ENCODE peak calls at places on chromosomes 11 and 22, in seven cellular contexts. One of them, this sample, is unnamed.

GRCh38 chr11:77035580-77035979 is 1.4 kb downstream of the B3GNT6 start:
- DNase-seq in CD8-positive, alpha-beta T cell: no peak
- DNase-seq in CD8-positive, alpha-beta memory T cell: no peak
- DNase-seq in OCI-LY7: no peak
- DNase-seq in BE2C: no peak
- DNase-seq in breast epithelium: no peak
- DNase-seq in kidney epithelial cell: no peak
- DNase-seq in this sample: no peak

GRCh38 chr11:84947970-84948600 is 679.1 kb downstream of the DLG2 start:
- DNase-seq in breast epithelium: no peak
- DNase-seq in OCI-LY7: no peak
- DNase-seq in CD8-positive, alpha-beta T cell: no peak
- DNase-seq in BE2C: no peak
- DNase-seq in CD8-positive, alpha-beta memory T cell: no peak
- DNase-seq in kidney epithelial cell: peak; percentile 0
- DNase-seq in this sample: no peak

GRCh38 chr11:67584205-67584880 is 731 bp downstream of the GSTP1 start:
- DNase-seq in CD8-positive, alpha-beta T cell: peak; percentile 30
- DNase-seq in CD8-positive, alpha-beta memory T cell: no peak
- DNase-seq in OCI-LY7: peak; percentile 63
- DNase-seq in breast epithelium: peak; percentile 84
- DNase-seq in BE2C: peak; percentile 49
- DNase-seq in kidney epithelial cell: no peak
- DNase-seq in this sample: no peak

GRCh38 chr22:49351761-49352221 is 475.9 kb downstream of the BRD1 start:
- DNase-seq in kidney epithelial cell: no peak
- DNase-seq in BE2C: no peak
- DNase-seq in OCI-LY7: peak; percentile 92
- DNase-seq in CD8-positive, alpha-beta memory T cell: no peak
- DNase-seq in breast epithelium: peak; percentile 48
- DNase-seq in CD8-positive, alpha-beta T cell: no peak
- DNase-seq in this sample: no peak

GRCh38 chr11:45473491-45473890 is 187.3 kb upstream of the SYT13 start:
- DNase-seq in breast epithelium: peak; percentile 6
- DNase-seq in kidney epithelial cell: no peak
- DNase-seq in CD8-positive, alpha-beta T cell: no peak
- DNase-seq in OCI-LY7: no peak
- DNase-seq in CD8-positive, alpha-beta memory T cell: no peak
- DNase-seq in BE2C: no peak
- DNase-seq in this sample: no peak

GRCh38 chr22:43385770-43386641 is 25.8 kb upstream of the MPPED1 start:
- DNase-seq in breast epithelium: peak; percentile 81
- DNase-seq in CD8-positive, alpha-beta memory T cell: peak; percentile 54
- DNase-seq in BE2C: peak; percentile 86
- DNase-seq in CD8-positive, alpha-beta T cell: peak; percentile 70
- DNase-seq in OCI-LY7: peak; percentile 68
- DNase-seq in kidney epithelial cell: no peak
- DNase-seq in this sample: peak; percentile 51

GRCh38 chr22:45263790-45264269 is 20.9 kb upstream of the UPK3A start:
- DNase-seq in OCI-LY7: peak; percentile 65
- DNase-seq in BE2C: peak; percentile 88
- DNase-seq in kidney epithelial cell: no peak
- DNase-seq in CD8-positive, alpha-beta memory T cell: no peak
- DNase-seq in CD8-positive, alpha-beta T cell: no peak
- DNase-seq in breast epithelium: peak; percentile 66
- DNase-seq in this sample: no peak

GRCh38 chr22:44972363-44973083 is 37.3 kb downstream of the PHF21B start:
- DNase-seq in kidney epithelial cell: no peak
- DNase-seq in OCI-LY7: no peak
- DNase-seq in BE2C: no peak
- DNase-seq in CD8-positive, alpha-beta memory T cell: no peak
- DNase-seq in breast epithelium: no peak
- DNase-seq in CD8-positive, alpha-beta T cell: no peak
- DNase-seq in this sample: no peak

GRCh38 chr11:87266751-87267150 is 229.0 kb downstream of the TMEM135 start:
- DNase-seq in BE2C: no peak
- DNase-seq in CD8-positive, alpha-beta memory T cell: no peak
- DNase-seq in CD8-positive, alpha-beta T cell: no peak
- DNase-seq in OCI-LY7: no peak
- DNase-seq in kidney epithelial cell: no peak
- DNase-seq in breast epithelium: no peak
- DNase-seq in this sample: no peak

GRCh38 chr11:27228232-27228631 is 134.8 kb downstream of the CCDC34 start:
- DNase-seq in OCI-LY7: no peak
- DNase-seq in BE2C: no peak
- DNase-seq in CD8-positive, alpha-beta memory T cell: no peak
- DNase-seq in breast epithelium: no peak
- DNase-seq in kidney epithelial cell: no peak
- DNase-seq in CD8-positive, alpha-beta T cell: no peak
- DNase-seq in this sample: no peak

GRCh38 chr22:38243007-38243775 is 29.6 kb downstream of the TMEM184B start:
- DNase-seq in BE2C: peak; percentile 77
- DNase-seq in OCI-LY7: peak; percentile 23
- DNase-seq in breast epithelium: no peak
- DNase-seq in CD8-positive, alpha-beta memory T cell: no peak
- DNase-seq in CD8-positive, alpha-beta T cell: no peak
- DNase-seq in kidney epithelial cell: no peak
- DNase-seq in this sample: no peak

GRCh38 chr11:1869427-1870325 is 16.8 kb downstream of the LSP1 start:
- DNase-seq in BE2C: no peak
- DNase-seq in breast epithelium: no peak
- DNase-seq in kidney epithelial cell: no peak
- DNase-seq in OCI-LY7: no peak
- DNase-seq in CD8-positive, alpha-beta memory T cell: no peak
- DNase-seq in CD8-positive, alpha-beta T cell: peak; percentile 20
- DNase-seq in this sample: no peak

GRCh38 chr11:32466279-32466915 is 31.1 kb upstream of the WT1 start:
- DNase-seq in CD8-positive, alpha-beta T cell: no peak
- DNase-seq in breast epithelium: no peak
- DNase-seq in kidney epithelial cell: peak; percentile 71
- DNase-seq in BE2C: no peak
- DNase-seq in OCI-LY7: no peak
- DNase-seq in CD8-positive, alpha-beta memory T cell: no peak
- DNase-seq in this sample: no peak

GRCh38 chr11:1862588-1863351 is 9.9 kb downstream of the LSP1 start:
- DNase-seq in BE2C: no peak
- DNase-seq in OCI-LY7: no peak
- DNase-seq in CD8-positive, alpha-beta T cell: no peak
- DNase-seq in CD8-positive, alpha-beta memory T cell: no peak
- DNase-seq in kidney epithelial cell: no peak
- DNase-seq in breast epithelium: no peak
- DNase-seq in this sample: no peak

GRCh38 chr22:30328466-30329049 is 1.8 kb upstream of the TBC1D10A start:
- DNase-seq in CD8-positive, alpha-beta memory T cell: no peak
- DNase-seq in breast epithelium: no peak
- DNase-seq in kidney epithelial cell: no peak
- DNase-seq in OCI-LY7: no peak
- DNase-seq in CD8-positive, alpha-beta T cell: no peak
- DNase-seq in BE2C: no peak
- DNase-seq in this sample: no peak

GRCh38 chr11:83272627-83273026 is 13.5 kb downstream of the CCDC90B start:
- DNase-seq in breast epithelium: no peak
- DNase-seq in kidney epithelial cell: peak; percentile 23
- DNase-seq in OCI-LY7: no peak
- DNase-seq in CD8-positive, alpha-beta memory T cell: no peak
- DNase-seq in BE2C: no peak
- DNase-seq in CD8-positive, alpha-beta T cell: no peak
- DNase-seq in this sample: no peak

GRCh38 chr22:48259991-48260670 is 1497.7 kb downstream of the TBC1D22A start:
- DNase-seq in OCI-LY7: no peak
- DNase-seq in kidney epithelial cell: no peak
- DNase-seq in BE2C: no peak
- DNase-seq in breast epithelium: no peak
- DNase-seq in CD8-positive, alpha-beta memory T cell: no peak
- DNase-seq in CD8-positive, alpha-beta T cell: no peak
- DNase-seq in this sample: no peak

GRCh38 chr22:49899530-49899929 is 18.7 kb downstream of the ALG12 start:
- DNase-seq in CD8-positive, alpha-beta memory T cell: no peak
- DNase-seq in CD8-positive, alpha-beta T cell: no peak
- DNase-seq in breast epithelium: no peak
- DNase-seq in OCI-LY7: no peak
- DNase-seq in BE2C: no peak
- DNase-seq in kidney epithelial cell: no peak
- DNase-seq in this sample: no peak

GRCh38 chr11:38598413-38598812 is 2000.4 kb upstream of the RAG2 start:
- DNase-seq in CD8-positive, alpha-beta T cell: no peak
- DNase-seq in OCI-LY7: no peak
- DNase-seq in CD8-positive, alpha-beta memory T cell: no peak
- DNase-seq in breast epithelium: no peak
- DNase-seq in BE2C: no peak
- DNase-seq in kidney epithelial cell: no peak
- DNase-seq in this sample: no peak

GRCh38 chr22:48188211-48188845 is 1425.9 kb downstream of the TBC1D22A start:
- DNase-seq in CD8-positive, alpha-beta memory T cell: no peak
- DNase-seq in CD8-positive, alpha-beta T cell: no peak
- DNase-seq in OCI-LY7: no peak
- DNase-seq in BE2C: no peak
- DNase-seq in breast epithelium: no peak
- DNase-seq in kidney epithelial cell: no peak
- DNase-seq in this sample: no peak

GRCh38 chr11:61350336-61350735 is 11.3 kb downstream of the CYB561A3 start:
- DNase-seq in BE2C: no peak
- DNase-seq in CD8-positive, alpha-beta T cell: no peak
- DNase-seq in kidney epithelial cell: no peak
- DNase-seq in breast epithelium: no peak
- DNase-seq in OCI-LY7: no peak
- DNase-seq in CD8-positive, alpha-beta memory T cell: no peak
- DNase-seq in this sample: no peak

GRCh38 chr11:128903248-128904041 is 12.3 kb downstream of the KCNJ5 start:
- DNase-seq in CD8-positive, alpha-beta memory T cell: no peak
- DNase-seq in breast epithelium: no peak
- DNase-seq in CD8-positive, alpha-beta T cell: no peak
- DNase-seq in BE2C: no peak
- DNase-seq in kidney epithelial cell: peak; percentile 60
- DNase-seq in OCI-LY7: no peak
- DNase-seq in this sample: no peak

GRCh38 chr22:41217553-41218157 is 12.5 kb downstream of the L3MBTL2 start:
- DNase-seq in breast epithelium: no peak
- DNase-seq in kidney epithelial cell: no peak
- DNase-seq in OCI-LY7: peak; percentile 48
- DNase-seq in CD8-positive, alpha-beta T cell: no peak
- DNase-seq in CD8-positive, alpha-beta memory T cell: no peak
- DNase-seq in BE2C: peak; percentile 69
- DNase-seq in this sample: peak; percentile 80

GRCh38 chr22:23520875-23521441 is 59.1 kb downstream of the IGLL1 start:
- DNase-seq in CD8-positive, alpha-beta T cell: no peak
- DNase-seq in CD8-positive, alpha-beta memory T cell: no peak
- DNase-seq in BE2C: peak; percentile 46
- DNase-seq in breast epithelium: no peak
- DNase-seq in OCI-LY7: no peak
- DNase-seq in kidney epithelial cell: no peak
- DNase-seq in this sample: no peak
- H3K4me3 ChIP-seq in CD8-positive, alpha-beta T cell: peak overlapping the region; percentile 48
- H3K4me3 ChIP-seq in CD8-positive, alpha-beta memory T cell: no peak overlapping the region
- H3K4me3 ChIP-seq in BE2C: peak overlapping the region; percentile 37
- H3K4me3 ChIP-seq in breast epithelium: peak overlapping the region; percentile 50
- H3K4me3 ChIP-seq in OCI-LY7: no peak overlapping the region
- H3K4me3 ChIP-seq in kidney epithelial cell: peak overlapping the region; percentile 35
- H3K4me3 ChIP-seq in this sample: peak overlapping the region; percentile 62

DNA sequence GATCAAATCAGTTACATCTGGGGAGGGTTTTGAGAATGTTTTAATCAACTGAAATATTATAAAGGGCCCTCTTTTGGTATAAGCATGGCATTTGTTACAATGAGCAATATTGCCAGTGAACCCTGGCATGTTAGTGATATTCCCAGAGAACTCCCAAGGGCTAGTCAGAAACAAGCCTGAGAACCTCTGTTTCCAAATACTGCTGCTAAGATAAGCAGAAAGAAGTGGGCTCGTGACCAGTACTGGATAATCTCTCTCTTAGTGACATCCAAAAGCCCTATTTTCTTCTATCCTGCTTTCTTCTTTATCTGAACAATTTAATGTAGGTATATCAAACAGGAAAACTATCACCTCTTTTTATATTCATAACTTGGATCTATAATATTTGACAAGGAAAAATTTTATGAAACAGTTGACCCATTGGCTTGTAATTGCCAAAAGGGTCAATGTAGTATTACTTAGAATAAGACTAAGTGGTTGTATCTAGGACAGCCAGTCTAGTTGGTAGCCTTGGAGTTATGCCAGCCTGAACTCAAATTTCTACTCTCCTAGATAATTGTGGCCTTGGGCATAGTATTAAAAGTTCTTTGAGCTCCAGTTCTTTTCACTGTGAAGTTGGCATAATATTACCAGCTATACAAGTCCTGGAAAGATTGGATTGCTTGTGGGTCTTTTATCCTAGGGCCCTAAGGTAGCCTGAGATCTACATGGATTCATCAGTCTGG is 15.7 kb downstream of the CAT start:
- DNase-seq in BE2C: no peak
- DNase-seq in CD8-positive, alpha-beta T cell: no peak
- DNase-seq in CD8-positive, alpha-beta memory T cell: no peak
- DNase-seq in kidney epithelial cell: no peak
- DNase-seq in breast epithelium: no peak
- DNase-seq in OCI-LY7: no peak
- DNase-seq in this sample: no peak
- H3K4me3 ChIP-seq in BE2C: no peak overlapping the region
- H3K4me3 ChIP-seq in CD8-positive, alpha-beta T cell: no peak overlapping the region
- H3K4me3 ChIP-seq in CD8-positive, alpha-beta memory T cell: no peak overlapping the region
- H3K4me3 ChIP-seq in kidney epithelial cell: no peak overlapping the region
- H3K4me3 ChIP-seq in breast epithelium: no peak overlapping the region
- H3K4me3 ChIP-seq in OCI-LY7: no peak overlapping the region
- H3K4me3 ChIP-seq in this sample: no peak overlapping the region

GRCh38 chr11:119365071-119365591 is 16.4 kb downstream of the USP2 start:
- DNase-seq in BE2C: no peak
- DNase-seq in OCI-LY7: peak; percentile 33
- DNase-seq in kidney epithelial cell: no peak
- DNase-seq in breast epithelium: no peak
- DNase-seq in CD8-positive, alpha-beta T cell: no peak
- DNase-seq in CD8-positive, alpha-beta memory T cell: no peak
- DNase-seq in this sample: no peak
- H3K4me3 ChIP-seq in BE2C: no peak overlapping the region
- H3K4me3 ChIP-seq in OCI-LY7: peak overlapping the region; percentile 78
- H3K4me3 ChIP-seq in kidney epithelial cell: no peak overlapping the region
- H3K4me3 ChIP-seq in breast epithelium: no peak overlapping the region
- H3K4me3 ChIP-seq in CD8-positive, alpha-beta T cell: no peak overlapping the region
- H3K4me3 ChIP-seq in CD8-positive, alpha-beta memory T cell: no peak overlapping the region
- H3K4me3 ChIP-seq in this sample: no peak overlapping the region

GRCh38 chr11:13011366-13012036 is 2.4 kb downstream of the RASSF10 start:
- DNase-seq in breast epithelium: no peak
- DNase-seq in kidney epithelial cell: no peak
- DNase-seq in BE2C: no peak
- DNase-seq in OCI-LY7: no peak
- DNase-seq in CD8-positive, alpha-beta T cell: no peak
- DNase-seq in CD8-positive, alpha-beta memory T cell: no peak
- DNase-seq in this sample: no peak

GRCh38 chr11:13009921-13010736 is 1.0 kb downstream of the RASSF10 start:
- DNase-seq in BE2C: peak; percentile 10
- DNase-seq in OCI-LY7: no peak
- DNase-seq in CD8-positive, alpha-beta memory T cell: no peak
- DNase-seq in CD8-positive, alpha-beta T cell: no peak
- DNase-seq in breast epithelium: no peak
- DNase-seq in kidney epithelial cell: no peak
- DNase-seq in this sample: no peak

GRCh38 chr11:13009476-13009920 is 382 bp downstream of the RASSF10 start:
- DNase-seq in kidney epithelial cell: no peak
- DNase-seq in OCI-LY7: no peak
- DNase-seq in breast epithelium: no peak
- DNase-seq in CD8-positive, alpha-beta memory T cell: no peak
- DNase-seq in CD8-positive, alpha-beta T cell: peak; percentile 15
- DNase-seq in BE2C: no peak
- DNase-seq in this sample: no peak

GRCh38 chr11:13012037-13012693 is 3.0 kb downstream of the RASSF10 start:
- DNase-seq in CD8-positive, alpha-beta memory T cell: no peak
- DNase-seq in BE2C: no peak
- DNase-seq in CD8-positive, alpha-beta T cell: no peak
- DNase-seq in breast epithelium: no peak
- DNase-seq in OCI-LY7: no peak
- DNase-seq in kidney epithelial cell: peak; percentile 35
- DNase-seq in this sample: no peak

GRCh38 chr11:13010737-13011342 is 1.7 kb downstream of the RASSF10 start:
- DNase-seq in CD8-positive, alpha-beta T cell: peak; percentile 14
- DNase-seq in kidney epithelial cell: no peak
- DNase-seq in breast epithelium: no peak
- DNase-seq in OCI-LY7: no peak
- DNase-seq in CD8-positive, alpha-beta memory T cell: no peak
- DNase-seq in BE2C: no peak
- DNase-seq in this sample: no peak
- H3K4me3 ChIP-seq in CD8-positive, alpha-beta T cell: no peak overlapping the region
- H3K4me3 ChIP-seq in kidney epithelial cell: peak overlapping the region; percentile 79
- H3K4me3 ChIP-seq in breast epithelium: peak overlapping the region; percentile 65
- H3K4me3 ChIP-seq in OCI-LY7: no peak overlapping the region
- H3K4me3 ChIP-seq in CD8-positive, alpha-beta memory T cell: no peak overlapping the region
- H3K4me3 ChIP-seq in BE2C: no peak overlapping the region
- H3K4me3 ChIP-seq in this sample: no peak overlapping the region

This sample was measured in Jurkat, Clone E6-1.